ENCODE peak calls at places on chromosomes 6 and 20, in four cellular contexts. V is uterus, U is HepG2, E is breast epithelium. Y is an unnamed sample.

GRCh38 chr20:51578145-51578459 is 35.6 kb upstream of the NFATC2 start:
- DNase-seq in U (no peak), E (no peak), V (no peak), Y (no peak)

GRCh38 chr6:112665114-112665513 is 318.0 kb downstream of the RFPL4B start:
- DNase-seq in V (no peak), U (no peak), E (no peak), Y (no peak)

GRCh38 chr20:1313236-1313964 is 15.5 kb downstream of the SDCBP2 start:
- DNase-seq in U (peak; percentile 71), E (peak; percentile 72), V (peak; percentile 84), Y (peak; percentile 77)

GRCh38 chr6:90008908-90009501 is 114.7 kb downstream of the GJA10 start:
- DNase-seq in U (no peak), V (no peak), E (no peak), Y (no peak)

GRCh38 chr6:88813045-88813444 is 150.4 kb downstream of the RNGTT start:
- DNase-seq in V (no peak), U (no peak), E (no peak), Y (no peak)

GRCh38 chr20:32460683-32461320 is 102.7 kb downstream of the ASXL1 start:
- DNase-seq in V (no peak), E (no peak), U (no peak), Y (no peak)

GRCh38 chr6:13397359-13398080 is 69.2 kb upstream of the TBC1D7 start:
- DNase-seq in E (no peak), U (no peak), V (no peak), Y (peak; percentile 84)

GRCh38 chr20:10218536-10219451 is at the start of gene SNAP25:
- DNase-seq in V (peak; percentile 84), U (no peak), E (peak; percentile 63), Y (peak; percentile 16)

GRCh38 chr6:11950109-11950508 is 62.0 kb upstream of the HIVEP1 start:
- DNase-seq in V (no peak), U (no peak), E (no peak), Y (no peak)

GRCh38 chr6:85287654-85288053 is 162.2 kb upstream of the NT5E start:
- DNase-seq in U (no peak), E (no peak), V (no peak), Y (no peak)

GRCh38 chr6:123716506-123716905 is 79.8 kb upstream of the TRDN start:
- DNase-seq in V (no peak), U (no peak), E (no peak), Y (no peak)

GRCh38 chr6:117549606-117550005 is 52.7 kb downstream of the GOPC start:
- DNase-seq in V (no peak), U (no peak), E (no peak), Y (no peak)

GRCh38 chr6:85923013-85923430 is 280.3 kb upstream of the SYNCRIP start:
- DNase-seq in U (peak; percentile 41), V (no peak), E (no peak), Y (no peak)

GRCh38 chr20:60481051-60481741 is 523.0 kb downstream of the CDH26 start:
- DNase-seq in E (no peak), V (no peak), U (no peak), Y (no peak)

GRCh38 chr6:141321486-141322347 is 811.0 kb upstream of the GJE1 start:
- DNase-seq in E (no peak), V (no peak), U (no peak), Y (no peak)

GRCh38 chr6:118509009-118509617 is 39.0 kb upstream of the PLN start:
- DNase-seq in U (peak; percentile 26), V (no peak), E (no peak), Y (no peak)

GRCh38 chr6:24910331-24910849 is 25.4 kb downstream of the RIPOR2 start:
- DNase-seq in U (no peak), E (no peak), V (peak; percentile 55), Y (peak; percentile 56)

GRCh38 chr6:7261030-7261841 is 51.8 kb downstream of the SSR1 start:
- DNase-seq in U (peak; percentile 96), V (peak; percentile 71), E (peak; percentile 86), Y (peak; percentile 87)

GRCh38 chr6:145502417-145502816 is 232.9 kb downstream of the EPM2A start:
- DNase-seq in E (no peak), V (no peak), U (no peak), Y (no peak)

GRCh38 chr6:143901885-143902708 is 37.8 kb downstream of the ZC2HC1B start:
- DNase-seq in U (no peak), V (peak; percentile 73), E (no peak), Y (no peak)

GRCh38 chr6:20688710-20689500 is 154.6 kb downstream of the CDKAL1 start:
- DNase-seq in E (no peak), V (no peak), U (no peak), Y (no peak)

GRCh38 chr6:137698636-137699035 is 168.4 kb upstream of the TNFAIP3 start:
- DNase-seq in U (no peak), E (no peak), V (no peak), Y (no peak)

GRCh38 chr6:44076366-44077200 is 50.7 kb downstream of the MRPL14 start:
- DNase-seq in E (no peak), U (no peak), V (no peak), Y (peak; percentile 58)

GRCh38 chr20:43716757-43717615 is 9.8 kb downstream of the GTSF1L start:
- DNase-seq in U (no peak), V (no peak), E (no peak), Y (no peak)

GRCh38 chr6:154536922-154537449 is 26.5 kb upstream of the CNKSR3 start:
- DNase-seq in E (no peak), V (no peak), U (no peak), Y (no peak)

GRCh38 chr6:4162345-4162744 is 27.0 kb upstream of the ECI2 start:
- DNase-seq in E (no peak), U (no peak), V (no peak), Y (no peak)

GRCh38 chr20:63477061-63477616 is 4.7 kb upstream of the KCNQ2 start:
- DNase-seq in U (no peak), V (no peak), E (no peak), Y (no peak)

GRCh38 chr6:70216767-70217166 is 86.1 kb downstream of the COL9A1 start:
- DNase-seq in U (no peak), E (no peak), V (no peak), Y (no peak)

GRCh38 chr20:33811763-33812672 is 870 bp downstream of the CHMP4B start:
- DNase-seq in E (peak; percentile 59), U (peak; percentile 66), V (peak; percentile 76), Y (peak; percentile 60)

GRCh38 chr6:47169785-47170685 is 127.9 kb upstream of the ADGRF1 start:
- DNase-seq in U (no peak), E (no peak), V (no peak), Y (no peak)

GRCh38 chr6:112202639-112203341 is 51.6 kb downstream of the LAMA4 start:
- DNase-seq in E (no peak), U (no peak), V (no peak), Y (no peak)

GRCh38 chr20:53142651-53143177 is 170.6 kb downstream of the TSHZ2 start:
- DNase-seq in U (no peak), V (no peak), E (no peak), Y (no peak)

GRCh38 chr20:50552979-50553378 is 42.8 kb downstream of the PTPN1 start:
- DNase-seq in V (no peak), E (no peak), U (no peak), Y (no peak)

DNA sequence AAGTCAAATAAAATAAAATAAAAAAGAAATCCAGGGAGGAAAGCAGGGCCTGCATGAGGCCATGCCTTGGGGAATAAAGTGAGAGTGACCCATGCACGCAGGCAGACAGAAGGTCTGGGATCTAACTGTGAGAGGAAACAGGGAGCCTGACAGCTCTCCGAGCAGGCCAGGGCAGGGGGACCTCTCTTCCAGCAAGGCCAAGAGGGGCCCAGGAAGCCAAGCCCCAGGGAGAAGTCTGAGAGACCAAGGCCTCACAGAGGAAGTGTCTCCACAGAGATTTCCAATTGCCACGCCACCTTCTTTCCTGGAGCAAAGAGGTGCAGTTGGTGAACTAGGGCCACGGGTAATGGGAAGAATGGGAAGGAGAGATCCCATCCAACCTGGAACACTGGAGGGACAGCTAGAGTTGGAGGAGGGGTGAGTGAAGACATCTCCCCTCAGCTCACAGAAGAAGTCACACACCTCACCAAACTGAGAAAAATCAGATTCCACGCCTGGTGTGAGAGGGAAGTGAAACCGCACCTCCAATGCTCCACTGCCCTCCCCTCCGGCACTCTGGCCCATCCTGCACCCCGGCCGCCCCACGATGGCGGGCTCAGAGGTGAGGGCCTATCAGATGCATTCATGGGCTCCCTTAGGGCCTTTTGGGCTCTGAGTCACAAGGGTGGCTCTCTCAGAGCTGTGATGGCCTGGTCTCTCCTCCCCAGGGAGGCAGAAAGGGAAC is 25.1 kb upstream of the TAF8 start:
- DNase-seq in E (no peak), V (no peak), U (no peak), Y (no peak)
- H3K4me1 ChIP-seq in E (no peaks in the 10 kb centered on the region), V (peaks cover 5% of the 10 kb centered on the region), U (peaks cover 11% of the 10 kb centered on the region), Y (peaks cover 34% of the 10 kb centered on the region)

DNA sequence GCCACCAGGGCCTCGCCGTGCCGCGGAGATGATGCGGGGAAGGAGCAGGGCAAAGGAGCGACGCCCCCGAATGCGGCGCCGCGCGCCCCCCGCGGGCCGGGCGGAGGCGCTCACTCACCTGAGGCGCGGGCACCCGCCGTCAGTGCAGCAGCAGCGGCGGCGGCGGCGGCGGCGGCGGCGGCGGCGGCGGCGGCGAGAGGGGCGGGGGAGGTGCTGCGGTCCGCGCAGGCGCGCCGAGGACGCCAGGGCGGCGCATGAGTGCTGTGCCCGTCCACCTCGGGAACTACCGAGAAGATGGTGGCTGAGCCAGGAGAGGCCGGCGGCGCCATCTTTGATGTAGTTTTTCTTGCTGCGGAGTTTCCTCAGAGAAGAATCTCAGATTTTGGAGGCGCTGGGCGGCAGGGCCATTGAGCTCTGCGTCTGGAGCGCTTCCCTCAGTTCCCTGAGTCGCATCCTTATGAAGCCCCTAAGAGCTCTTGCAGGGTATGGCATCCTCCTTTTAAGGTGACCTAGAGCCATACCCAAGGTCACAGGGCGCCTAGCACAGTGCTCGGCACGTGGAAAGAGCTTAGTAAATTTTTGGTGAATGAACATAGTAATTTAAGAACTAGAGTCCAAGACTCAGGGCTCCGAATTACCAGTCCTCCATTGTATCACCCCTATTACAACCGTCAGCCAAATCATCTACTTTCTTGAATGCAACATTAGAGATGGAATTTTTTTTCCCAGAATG is at the start of gene NDRG3:
- DNase-seq in E (peak; percentile 93), U (peak; percentile 96), V (peak; percentile 95), Y (peak; percentile 90)
- TF ChIP-seq POLR2A in E (no peak), U (peak; percentile 83), V (no peak), Y (peak; percentile 27)

DNA sequence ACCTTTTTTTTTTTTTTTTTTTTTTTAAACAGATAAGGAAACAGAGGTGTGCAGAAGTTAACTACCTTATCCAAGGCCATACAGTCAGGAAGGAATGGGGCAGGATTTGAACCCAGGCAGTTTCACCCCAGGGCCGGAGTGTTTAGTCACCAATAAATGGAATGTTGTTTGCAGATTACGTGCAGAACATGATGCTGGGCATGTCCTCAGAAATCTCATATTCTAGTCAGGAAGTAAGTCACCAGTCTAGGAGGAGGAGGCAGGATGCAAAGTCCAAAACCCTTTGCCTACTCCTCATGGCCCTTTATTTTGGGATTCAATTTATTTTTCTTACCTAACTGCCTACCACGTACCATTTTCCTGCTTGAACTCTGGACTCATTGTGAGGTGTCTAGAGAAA is 57.1 kb upstream of the LRRC1 start:
- DNase-seq in V (no peak), U (peak; percentile 45), E (no peak), Y (peak; percentile 64)
- H3K4me1 ChIP-seq in V (no peaks in the 10 kb centered on the region), U (peaks cover 25% of the 10 kb centered on the region), E (no peaks in the 10 kb centered on the region), Y (no peaks in the 10 kb centered on the region)

DNA sequence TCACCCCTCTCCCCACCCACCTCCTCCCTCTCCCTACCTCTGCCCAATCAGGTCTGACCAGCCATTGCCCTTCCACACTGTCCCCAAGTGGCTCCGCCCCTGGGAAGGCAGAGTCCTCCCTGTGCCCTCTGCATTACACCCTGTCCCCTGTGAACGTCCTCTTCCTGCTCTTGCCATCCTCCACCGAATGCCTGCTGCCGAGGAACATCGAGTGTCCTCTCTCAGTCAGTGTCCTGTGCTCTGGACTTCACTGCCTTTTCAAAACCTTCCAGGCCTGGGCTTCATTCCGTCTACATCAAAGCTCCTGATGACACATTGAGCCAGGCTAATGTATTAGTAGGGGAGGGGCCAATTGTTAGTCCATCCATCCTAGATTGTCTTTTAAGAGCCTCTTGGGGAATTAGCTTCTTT is 3.3 kb upstream of the PACSIN1 start:
- DNase-seq in E (no peak), V (no peak), U (peak; percentile 36), Y (no peak)
- TF ChIP-seq POLR2A in E (no peak), V (no peak), U (no peak), Y (no peak)

Y was measured in Peyer's patch.